ENCODE peak calls at places on chromosomes 4 and X, in eight cellular contexts. One of them, this sample, is unnamed.

GRCh38 chr4:11631416-11631815 is 202.7 kb upstream of the HS3ST1 start:
- DNase-seq in left ventricle myocardium inferior: no peak
- DNase-seq in adrenal gland: no peak
- DNase-seq in heart right ventricle: no peak
- DNase-seq in neural progenitor cell: no peak
- DNase-seq in lung: no peak
- DNase-seq in OCI-LY7: no peak
- DNase-seq in breast epithelium: no peak
- DNase-seq in this sample: no peak

GRCh38 chr4:98711526-98711925 is 53.1 kb upstream of the TSPAN5 start:
- DNase-seq in left ventricle myocardium inferior: no peak
- DNase-seq in adrenal gland: no peak
- DNase-seq in heart right ventricle: no peak
- DNase-seq in neural progenitor cell: no peak
- DNase-seq in lung: no peak
- DNase-seq in OCI-LY7: no peak
- DNase-seq in breast epithelium: no peak
- DNase-seq in this sample: no peak

GRCh38 chr4:143234153-143234552 is 49.4 kb downstream of the USP38 start:
- DNase-seq in left ventricle myocardium inferior: no peak
- DNase-seq in adrenal gland: no peak
- DNase-seq in heart right ventricle: no peak
- DNase-seq in neural progenitor cell: no peak
- DNase-seq in lung: no peak
- DNase-seq in OCI-LY7: no peak
- DNase-seq in breast epithelium: no peak
- DNase-seq in this sample: no peak

GRCh38 chr4:102169345-102169744 is 175.9 kb downstream of the SLC39A8 start:
- DNase-seq in left ventricle myocardium inferior: no peak
- DNase-seq in adrenal gland: no peak
- DNase-seq in heart right ventricle: no peak
- DNase-seq in neural progenitor cell: peak; percentile 61
- DNase-seq in lung: no peak
- DNase-seq in OCI-LY7: no peak
- DNase-seq in breast epithelium: no peak
- DNase-seq in this sample: no peak

GRCh38 chr4:176789955-176790354 is 2.8 kb downstream of the VEGFC start:
- DNase-seq in left ventricle myocardium inferior: no peak
- DNase-seq in adrenal gland: no peak
- DNase-seq in heart right ventricle: peak; percentile 13
- DNase-seq in neural progenitor cell: peak; percentile 46
- DNase-seq in lung: no peak
- DNase-seq in OCI-LY7: peak; percentile 17
- DNase-seq in breast epithelium: no peak
- DNase-seq in this sample: no peak

GRCh38 chr4:141668200-141668599 is 31.8 kb downstream of the IL15 start:
- DNase-seq in left ventricle myocardium inferior: no peak
- DNase-seq in adrenal gland: no peak
- DNase-seq in heart right ventricle: no peak
- DNase-seq in neural progenitor cell: no peak
- DNase-seq in lung: no peak
- DNase-seq in OCI-LY7: no peak
- DNase-seq in breast epithelium: no peak
- DNase-seq in this sample: no peak

GRCh38 chr4:145545538-145546224 is 64.0 kb downstream of the SMAD1 start:
- DNase-seq in left ventricle myocardium inferior: no peak
- DNase-seq in adrenal gland: no peak
- DNase-seq in heart right ventricle: peak; percentile 34
- DNase-seq in neural progenitor cell: no peak
- DNase-seq in lung: peak; percentile 48
- DNase-seq in OCI-LY7: no peak
- DNase-seq in breast epithelium: no peak
- DNase-seq in this sample: peak; percentile 74

GRCh38 chrX:53685711-53686110 is 808 bp downstream of the HUWE1 start:
- DNase-seq in left ventricle myocardium inferior: no peak
- DNase-seq in adrenal gland: no peak
- DNase-seq in heart right ventricle: no peak
- DNase-seq in neural progenitor cell: no peak
- DNase-seq in lung: no peak
- DNase-seq in OCI-LY7: peak; percentile 18
- DNase-seq in breast epithelium: no peak
- DNase-seq in this sample: no peak

GRCh38 chrX:17552251-17552650 is 177.3 kb downstream of the NHS start:
- DNase-seq in left ventricle myocardium inferior: no peak
- DNase-seq in adrenal gland: no peak
- DNase-seq in heart right ventricle: no peak
- DNase-seq in neural progenitor cell: no peak
- DNase-seq in lung: no peak
- DNase-seq in OCI-LY7: no peak
- DNase-seq in breast epithelium: no peak
- DNase-seq in this sample: no peak

GRCh38 chr4:183823394-183823793 is 81.7 kb upstream of the STOX2 start:
- DNase-seq in left ventricle myocardium inferior: peak; percentile 36
- DNase-seq in adrenal gland: no peak
- DNase-seq in heart right ventricle: no peak
- DNase-seq in neural progenitor cell: peak; percentile 31
- DNase-seq in lung: no peak
- DNase-seq in OCI-LY7: no peak
- DNase-seq in breast epithelium: no peak
- DNase-seq in this sample: no peak

GRCh38 chr4:3703677-3704521 is 62.3 kb upstream of the ADRA2C start:
- DNase-seq in left ventricle myocardium inferior: peak; percentile 13
- DNase-seq in adrenal gland: no peak
- DNase-seq in heart right ventricle: no peak
- DNase-seq in neural progenitor cell: peak; percentile 69
- DNase-seq in lung: no peak
- DNase-seq in OCI-LY7: no peak
- DNase-seq in breast epithelium: no peak
- DNase-seq in this sample: no peak

DNA sequence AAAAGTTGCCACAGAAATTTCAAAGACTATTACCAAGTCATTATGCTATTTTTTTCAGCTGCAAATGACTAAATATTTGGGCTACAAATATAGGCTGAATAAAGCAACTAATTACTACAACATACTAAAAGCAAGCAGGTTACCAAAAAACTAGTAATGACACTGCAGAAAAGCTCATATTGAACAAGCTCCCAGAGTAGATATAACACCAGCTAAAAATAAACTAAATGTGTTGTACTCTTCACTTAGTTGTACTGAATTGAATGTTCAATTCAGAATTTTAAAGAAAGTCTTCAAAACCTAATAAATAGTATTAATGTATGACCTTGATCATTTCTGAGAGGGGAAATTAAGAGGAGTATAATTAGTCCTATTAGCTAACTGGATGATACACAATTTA is 12.0 kb downstream of the ATP8A1 start:
- DNase-seq in left ventricle myocardium inferior: no peak
- DNase-seq in adrenal gland: no peak
- DNase-seq in heart right ventricle: no peak
- DNase-seq in neural progenitor cell: no peak
- DNase-seq in lung: no peak
- DNase-seq in OCI-LY7: no peak
- DNase-seq in breast epithelium: no peak
- DNase-seq in this sample: no peak
- H3K4me1 ChIP-seq in left ventricle myocardium inferior: peaks cover 66% of the 10 kb centered on the region
- H3K4me1 ChIP-seq in adrenal gland: peaks cover 8% of the 10 kb centered on the region
- H3K4me1 ChIP-seq in heart right ventricle: peaks cover 31% of the 10 kb centered on the region
- H3K4me1 ChIP-seq in neural progenitor cell: peaks cover 24% of the 10 kb centered on the region
- H3K4me1 ChIP-seq in lung: peaks cover 8% of the 10 kb centered on the region
- H3K4me1 ChIP-seq in OCI-LY7: peaks cover 98% of the 10 kb centered on the region
- H3K4me1 ChIP-seq in breast epithelium: no peaks in the 10 kb centered on the region
- H3K4me1 ChIP-seq in this sample: no peaks in the 10 kb centered on the region

GRCh38 chr4:158721680-158722079 is 1.5 kb downstream of the PPID start:
- DNase-seq in left ventricle myocardium inferior: no peak
- DNase-seq in adrenal gland: no peak
- DNase-seq in heart right ventricle: no peak
- DNase-seq in neural progenitor cell: no peak
- DNase-seq in lung: no peak
- DNase-seq in OCI-LY7: no peak
- DNase-seq in breast epithelium: no peak
- DNase-seq in this sample: no peak
- TF ChIP-seq CTCF in left ventricle myocardium inferior: no peak
- TF ChIP-seq CTCF in adrenal gland: no peak
- TF ChIP-seq CTCF in heart right ventricle: no peak
- TF ChIP-seq CTCF in neural progenitor cell: no peak
- TF ChIP-seq CTCF in lung: no peak
- TF ChIP-seq CTCF in OCI-LY7: no peak
- TF ChIP-seq CTCF in breast epithelium: no peak
- TF ChIP-seq CTCF in this sample: no peak

GRCh38 chr4:113636877-113637276 is 124.7 kb downstream of the CAMK2D start:
- DNase-seq in left ventricle myocardium inferior: no peak
- DNase-seq in adrenal gland: no peak
- DNase-seq in heart right ventricle: no peak
- DNase-seq in neural progenitor cell: no peak
- DNase-seq in lung: no peak
- DNase-seq in OCI-LY7: peak; percentile 91
- DNase-seq in breast epithelium: no peak
- DNase-seq in this sample: no peak

GRCh38 chr4:113635739-113636437 is 125.7 kb downstream of the CAMK2D start:
- DNase-seq in left ventricle myocardium inferior: no peak
- DNase-seq in adrenal gland: no peak
- DNase-seq in heart right ventricle: peak; percentile 25
- DNase-seq in neural progenitor cell: no peak
- DNase-seq in lung: no peak
- DNase-seq in OCI-LY7: no peak
- DNase-seq in breast epithelium: no peak
- DNase-seq in this sample: no peak

GRCh38 chr4:113637823-113638691 is 123.5 kb downstream of the CAMK2D start:
- DNase-seq in left ventricle myocardium inferior: no peak
- DNase-seq in adrenal gland: no peak
- DNase-seq in heart right ventricle: no peak
- DNase-seq in neural progenitor cell: peak; percentile 27
- DNase-seq in lung: no peak
- DNase-seq in OCI-LY7: peak; percentile 81
- DNase-seq in breast epithelium: no peak
- DNase-seq in this sample: no peak

GRCh38 chr4:113636438-113636818 is 125.1 kb downstream of the CAMK2D start:
- DNase-seq in left ventricle myocardium inferior: no peak
- DNase-seq in adrenal gland: no peak
- DNase-seq in heart right ventricle: no peak
- DNase-seq in neural progenitor cell: no peak
- DNase-seq in lung: no peak
- DNase-seq in OCI-LY7: peak; percentile 84
- DNase-seq in breast epithelium: no peak
- DNase-seq in this sample: no peak

DNA sequence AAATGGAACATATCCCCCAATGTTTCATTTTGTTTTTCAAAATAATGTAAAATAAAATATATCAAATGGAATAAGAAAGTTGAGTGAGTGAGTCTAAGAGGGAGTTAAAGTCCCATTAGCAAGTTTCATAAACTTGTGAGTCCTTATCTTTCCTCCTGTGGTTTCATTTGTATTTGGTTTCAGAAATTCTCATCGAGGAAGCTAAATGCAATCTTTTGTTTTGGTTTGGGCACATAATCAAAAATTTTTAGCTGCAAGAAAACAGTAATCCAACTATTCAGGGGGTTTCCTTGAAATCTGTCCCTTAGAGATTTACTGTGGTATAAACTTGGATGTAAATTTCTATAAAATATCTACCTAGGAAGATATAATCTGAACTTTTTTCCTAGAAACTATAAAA is 124.2 kb downstream of the CAMK2D start:
- DNase-seq in left ventricle myocardium inferior: no peak
- DNase-seq in adrenal gland: no peak
- DNase-seq in heart right ventricle: no peak
- DNase-seq in neural progenitor cell: no peak
- DNase-seq in lung: no peak
- DNase-seq in OCI-LY7: no peak
- DNase-seq in breast epithelium: no peak
- DNase-seq in this sample: no peak
- H3K4me1 ChIP-seq in left ventricle myocardium inferior: peaks cover 98% of the 10 kb centered on the region
- H3K4me1 ChIP-seq in adrenal gland: no peaks in the 10 kb centered on the region
- H3K4me1 ChIP-seq in heart right ventricle: peaks cover 99% of the 10 kb centered on the region
- H3K4me1 ChIP-seq in neural progenitor cell: peaks cover 9% of the 10 kb centered on the region
- H3K4me1 ChIP-seq in lung: peaks cover 8% of the 10 kb centered on the region
- H3K4me1 ChIP-seq in OCI-LY7: peaks cover 78% of the 10 kb centered on the region
- H3K4me1 ChIP-seq in breast epithelium: no peaks in the 10 kb centered on the region
- H3K4me1 ChIP-seq in this sample: peaks cover 47% of the 10 kb centered on the region

GRCh38 chr4:108018884-108019187 is 29.1 kb downstream of the HADH start:
- DNase-seq in left ventricle myocardium inferior: no peak
- DNase-seq in adrenal gland: no peak
- DNase-seq in heart right ventricle: no peak
- DNase-seq in neural progenitor cell: no peak
- DNase-seq in lung: no peak
- DNase-seq in OCI-LY7: no peak
- DNase-seq in breast epithelium: no peak
- DNase-seq in this sample: no peak
- TF ChIP-seq CTCF in left ventricle myocardium inferior: no peak
- TF ChIP-seq CTCF in adrenal gland: no peak
- TF ChIP-seq CTCF in heart right ventricle: no peak
- TF ChIP-seq CTCF in neural progenitor cell: no peak
- TF ChIP-seq CTCF in lung: no peak
- TF ChIP-seq CTCF in OCI-LY7: no peak
- TF ChIP-seq CTCF in breast epithelium: no peak
- TF ChIP-seq CTCF in this sample: peak; percentile 55

GRCh38 chr4:1640110-1640509 is 44.0 kb downstream of the FAM53A start:
- DNase-seq in left ventricle myocardium inferior: no peak
- DNase-seq in adrenal gland: no peak
- DNase-seq in heart right ventricle: no peak
- DNase-seq in neural progenitor cell: no peak
- DNase-seq in lung: no peak
- DNase-seq in OCI-LY7: no peak
- DNase-seq in breast epithelium: no peak
- DNase-seq in this sample: no peak
- H3K4me1 ChIP-seq in left ventricle myocardium inferior: peaks cover 7% of the 10 kb centered on the region
- H3K4me1 ChIP-seq in adrenal gland: no peaks in the 10 kb centered on the region
- H3K4me1 ChIP-seq in heart right ventricle: peaks cover 7% of the 10 kb centered on the region
- H3K4me1 ChIP-seq in neural progenitor cell: peaks cover 6% of the 10 kb centered on the region
- H3K4me1 ChIP-seq in lung: no peaks in the 10 kb centered on the region
- H3K4me1 ChIP-seq in OCI-LY7: no peaks in the 10 kb centered on the region
- H3K4me1 ChIP-seq in breast epithelium: no peaks in the 10 kb centered on the region
- H3K4me1 ChIP-seq in this sample: no peaks in the 10 kb centered on the region

GRCh38 chr4:151730003-151730559 is 30.7 kb downstream of the GATB start:
- DNase-seq in left ventricle myocardium inferior: no peak
- DNase-seq in adrenal gland: no peak
- DNase-seq in heart right ventricle: no peak
- DNase-seq in neural progenitor cell: no peak
- DNase-seq in lung: no peak
- DNase-seq in OCI-LY7: no peak
- DNase-seq in breast epithelium: no peak
- DNase-seq in this sample: no peak
- TF ChIP-seq CTCF in left ventricle myocardium inferior: no peak
- TF ChIP-seq CTCF in adrenal gland: no peak
- TF ChIP-seq CTCF in heart right ventricle: no peak
- TF ChIP-seq CTCF in neural progenitor cell: no peak
- TF ChIP-seq CTCF in lung: no peak
- TF ChIP-seq CTCF in OCI-LY7: no peak
- TF ChIP-seq CTCF in breast epithelium: no peak
- TF ChIP-seq CTCF in this sample: no peak

DNA sequence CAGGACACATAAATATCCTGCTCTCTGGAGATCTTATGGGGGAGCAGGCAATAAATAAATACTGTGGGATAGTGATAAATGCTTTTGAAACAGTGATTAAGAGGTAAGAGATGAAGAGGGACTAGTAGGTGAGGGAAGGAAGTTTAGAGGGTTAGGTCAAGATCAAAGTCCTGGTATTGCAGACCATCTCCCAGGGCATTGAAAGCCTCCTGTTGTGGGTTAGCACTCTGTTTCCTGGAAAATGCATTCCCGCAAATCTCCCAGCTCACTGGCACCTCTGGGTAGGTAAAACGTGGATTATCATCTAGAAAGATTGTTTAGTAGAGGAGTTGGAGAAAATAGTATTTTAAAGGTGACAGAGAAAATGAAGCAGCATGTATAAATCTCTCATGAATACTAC is 2.2 kb downstream of the SNX25 start:
- DNase-seq in left ventricle myocardium inferior: no peak
- DNase-seq in adrenal gland: no peak
- DNase-seq in heart right ventricle: no peak
- DNase-seq in neural progenitor cell: no peak
- DNase-seq in lung: no peak
- DNase-seq in OCI-LY7: no peak
- DNase-seq in breast epithelium: no peak
- DNase-seq in this sample: no peak
- H3K4me1 ChIP-seq in left ventricle myocardium inferior: peaks cover 40% of the 10 kb centered on the region
- H3K4me1 ChIP-seq in adrenal gland: peaks cover 5% of the 10 kb centered on the region
- H3K4me1 ChIP-seq in heart right ventricle: peaks cover 37% of the 10 kb centered on the region
- H3K4me1 ChIP-seq in neural progenitor cell: peaks cover 12% of the 10 kb centered on the region
- H3K4me1 ChIP-seq in lung: peaks cover 1% of the 10 kb centered on the region
- H3K4me1 ChIP-seq in OCI-LY7: peaks cover 60% of the 10 kb centered on the region
- H3K4me1 ChIP-seq in breast epithelium: peaks cover 5% of the 10 kb centered on the region
- H3K4me1 ChIP-seq in this sample: peaks cover 4% of the 10 kb centered on the region

This sample was measured in Panc1.